ENCODE peak calls at places on chromosomes 3 and 15, in nine cellular contexts. H, C, B, Q, W, E, U, Y and M are unnamed samples.

GRCh38 chr15:76533995-76534394 is 197.4 kb downstream of the ISL2 start:
- DNase-seq in Q (no peak), E (no peak), C (no peak), Y (no peak), B (peak), H (no peak), U (no peak), W (no peak), M (no peak)

GRCh38 chr3:188780188-188781147 is 391.3 kb upstream of the TPRG1 start:
- DNase-seq in B (peak), Y (no peak), E (no peak), C (no peak), H (peak), Q (no peak), W (no peak), U (no peak), M (no peak)

GRCh38 chr3:71168961-71169411 is 414.5 kb downstream of the FOXP1 start:
- DNase-seq in U (peak), B (peak), W (no peak), E (peak), Y (no peak), C (no peak), Q (no peak), H (no peak), M (no peak)

GRCh38 chr15:60074181-60074885 is 70.2 kb downstream of the FOXB1 start:
- DNase-seq in W (peak), Y (peak), B (peak), C (no peak), U (no peak), E (no peak), H (no peak), Q (no peak), M (peak)

GRCh38 chr3:30553641-30554316 is 52.6 kb upstream of the TGFBR2 start:
- DNase-seq in H (no peak), Y (no peak), B (peak), U (no peak), E (no peak), Q (no peak), W (no peak), C (no peak), M (no peak)

GRCh38 chr15:68642491-68642845 is 63.7 kb downstream of the CORO2B start:
- DNase-seq in Q (no peak), H (no peak), U (peak), E (no peak), W (no peak), B (no peak), Y (peak), C (no peak), M (no peak)

GRCh38 chr3:385151-385550 is 188.6 kb downstream of the CHL1 start:
- DNase-seq in Q (no peak), B (peak), H (no peak), U (no peak), W (no peak), Y (no peak), C (no peak), E (no peak), M (no peak)

GRCh38 chr3:42032693-42033349 is 58.3 kb upstream of the TRAK1 start:
- DNase-seq in U (peak), E (peak), B (peak), W (peak), H (peak), C (no peak), Q (no peak), Y (peak), M (peak)

GRCh38 chr3:149393355-149394165 is 16.1 kb upstream of the TM4SF1 start:
- DNase-seq in U (peak), C (no peak), E (peak), H (no peak), W (peak), B (peak), Q (no peak), Y (peak), M (peak)

GRCh38 chr3:33115024-33115768 is 1.4 kb downstream of the CRTAP start:
- DNase-seq in B (peak), H (peak), C (no peak), E (peak), Q (no peak), Y (peak), U (peak), W (peak), M (peak)

GRCh38 chr3:183502237-183502636 is 53.3 kb downstream of the KLHL6 start:
- DNase-seq in Q (no peak), U (no peak), H (no peak), E (no peak), B (no peak), C (no peak), Y (no peak), W (no peak), M (no peak)

GRCh38 chr3:73432021-73432722 is 192.6 kb downstream of the PDZRN3 start:
- DNase-seq in U (peak), Y (peak), C (no peak), W (no peak), H (no peak), E (peak), Q (no peak), B (peak), M (peak)